ENCODE peak calls at places on chromosomes 11 and 22, in five cellular contexts. M is A549, V is HepG2, Y is H1, J is GM12878. Z is an unnamed sample.

GRCh38 chr11:72930011-72930410 is 115.8 kb downstream of the ATG16L2 start:
- DNase-seq in M (no peak), V (no peak), Y (no peak), J (no peak), Z (no peak)

GRCh38 chr11:134346101-134346975 is 14.6 kb downstream of the GLB1L2 start:
- DNase-seq in M (no peak), V (no peak), Y (no peak), J (no peak), Z (no peak)

GRCh38 chr22:44659140-44659539 is 42.9 kb upstream of the PRR5 start:
- DNase-seq in M (no peak), V (no peak), Y (no peak), J (no peak), Z (no peak)

GRCh38 chr11:40958707-40959106 is 500.7 kb downstream of the LRRC4C start:
- DNase-seq in M (no peak), V (no peak), Y (no peak), J (no peak), Z (no peak)

GRCh38 chr11:57568330-57568766 is 876 bp upstream of the UBE2L6 start:
- DNase-seq in M (no peak), V (peak; percentile 49), Y (peak; percentile 63), J (peak; percentile 51), Z (peak; percentile 85)

GRCh38 chr22:48637231-48637630 is 1190.4 kb downstream of the BRD1 start:
- DNase-seq in M (no peak), V (no peak), Y (no peak), J (no peak), Z (no peak)

GRCh38 chr11:76620471-76620870 is 50.1 kb downstream of the LRRC32 start:
- DNase-seq in M (no peak), V (no peak), Y (no peak), J (no peak), Z (no peak)

GRCh38 chr11:936199-936598 is 10.5 kb downstream of the AP2A2 start:
- DNase-seq in M (no peak), V (peak; percentile 58), Y (no peak), J (no peak), Z (no peak)

GRCh38 chr22:40694409-40694808 is 15.1 kb downstream of the MCHR1 start:
- DNase-seq in M (no peak), V (no peak), Y (no peak), J (no peak), Z (no peak)

GRCh38 chr11:8081591-8082021 is 595 bp downstream of the TUB start:
- DNase-seq in M (peak; percentile 20), V (no peak), Y (no peak), J (no peak), Z (no peak)

GRCh38 chr11:17718510-17718962 is 835 bp upstream of the MYOD1 start:
- DNase-seq in M (no peak), V (no peak), Y (no peak), J (no peak), Z (no peak)

GRCh38 chr11:17719940-17720795 is 797 bp downstream of the MYOD1 start:
- DNase-seq in M (peak; percentile 34), V (no peak), Y (no peak), J (no peak), Z (no peak)

GRCh38 chr11:67646535-67647336 is 3.8 kb downstream of the ACY3 start:
- DNase-seq in M (no peak), V (no peak), Y (no peak), J (peak; percentile 70), Z (no peak)

GRCh38 chr11:66718320-66718971 is 10.6 kb downstream of the SPTBN2 start:
- DNase-seq in M (no peak), V (peak; percentile 39), Y (no peak), J (no peak), Z (no peak)

GRCh38 chr11:38971141-38971540 is 2373.1 kb upstream of the RAG2 start:
- DNase-seq in M (no peak), V (no peak), Y (no peak), J (no peak), Z (no peak)

GRCh38 chr11:107583629-107584195 is 7.2 kb upstream of the ELMOD1 start:
- DNase-seq in M (no peak), V (no peak), Y (no peak), J (no peak), Z (no peak)

GRCh38 chr22:31079095-31079642 is 1.9 kb upstream of the SMTN start:
- DNase-seq in M (no peak), V (peak; percentile 77), Y (no peak), J (no peak), Z (no peak)

GRCh38 chr11:69657456-69657910 is 16.5 kb downstream of the CCND1 start:
- DNase-seq in M (no peak), V (no peak), Y (no peak), J (no peak), Z (no peak)

GRCh38 chr11:104873252-104873651 is 25.0 kb downstream of the CASP12 start:
- DNase-seq in M (no peak), V (no peak), Y (no peak), J (no peak), Z (peak; percentile 11)

GRCh38 chr22:43118953-43119458 is 8.5 kb downstream of the BIK start:
- DNase-seq in M (no peak), V (no peak), Y (no peak), J (peak; percentile 58), Z (no peak)

GRCh38 chr11:2584812-2585565 is 114.8 kb downstream of the KCNQ1OT1 start:
- DNase-seq in M (no peak), V (no peak), Y (no peak), J (no peak), Z (no peak)

GRCh38 chr11:121194731-121195596 is 93.9 kb downstream of the TECTA start:
- DNase-seq in M (peak; percentile 49), V (peak; percentile 59), Y (no peak), J (peak; percentile 31), Z (peak; percentile 62)

GRCh38 chr22:31104869-31105268 is 2.5 kb downstream of the SELENOM start:
- DNase-seq in M (no peak), V (no peak), Y (peak; percentile 68), J (no peak), Z (no peak)

GRCh38 chr11:72685560-72686480 is 11.6 kb upstream of the PDE2A start:
- DNase-seq in M (no peak), V (no peak), Y (no peak), J (no peak), Z (no peak)

GRCh38 chr11:126754850-126755426 is 245.6 kb downstream of the KIRREL3 start:
- DNase-seq in M (no peak), V (no peak), Y (no peak), J (no peak), Z (no peak)

GRCh38 chr22:25843660-25844275 is 101.8 kb downstream of the MYO18B start:
- DNase-seq in M (no peak), V (no peak), Y (no peak), J (no peak), Z (no peak)

GRCh38 chr11:72585762-72586590 is 88.2 kb downstream of the PDE2A start:
- DNase-seq in M (peak; percentile 64), V (peak; percentile 44), Y (no peak), J (peak; percentile 12), Z (peak; percentile 80)

GRCh38 chr22:43007519-43008102 is 7.3 kb downstream of the PACSIN2 start:
- DNase-seq in M (no peak), V (peak; percentile 65), Y (no peak), J (no peak), Z (peak; percentile 88)

GRCh38 chr11:46693597-46694012 is 6.8 kb downstream of the ARHGAP1 start:
- DNase-seq in M (no peak), V (no peak), Y (no peak), J (no peak), Z (no peak)

GRCh38 chr11:133064152-133064877 is 468.0 kb downstream of the OPCML start:
- DNase-seq in M (no peak), V (peak; percentile 16), Y (peak; percentile 67), J (no peak), Z (no peak)

GRCh38 chr11:125609545-125609944 is 15.4 kb upstream of the CHEK1 start:
- DNase-seq in M (no peak), V (no peak), Y (no peak), J (no peak), Z (no peak)

GRCh38 chr11:77560605-77561004 is 29.1 kb upstream of the AQP11 start:
- DNase-seq in M (peak; percentile 43), V (peak; percentile 6), Y (no peak), J (no peak), Z (no peak)

GRCh38 chr11:122754028-122754427 is 84.3 kb upstream of the CRTAM start:
- DNase-seq in M (no peak), V (no peak), Y (no peak), J (no peak), Z (no peak)

GRCh38 chr11:122755409-122755808 is 82.9 kb upstream of the CRTAM start:
- DNase-seq in M (no peak), V (no peak), Y (no peak), J (no peak), Z (peak; percentile 92)

GRCh38 chr11:122756417-122756816 is 81.9 kb upstream of the CRTAM start:
- DNase-seq in M (no peak), V (no peak), Y (no peak), J (no peak), Z (no peak)

GRCh38 chr11:122755941-122756340 is 82.4 kb upstream of the CRTAM start:
- DNase-seq in M (no peak), V (no peak), Y (no peak), J (no peak), Z (no peak)

GRCh38 chr11:122754553-122755322 is 83.6 kb upstream of the CRTAM start:
- DNase-seq in M (no peak), V (peak; percentile 24), Y (peak; percentile 17), J (no peak), Z (peak; percentile 49)
- TF ChIP-seq KDM1A in M (no peak), V (no peak), Y (no peak), J (no peak), Z (no peak)

GRCh38 chr11:122863704-122864326 is 18.7 kb upstream of the JHY start:
- DNase-seq in M (peak; percentile 37), V (no peak), Y (no peak), J (no peak), Z (peak; percentile 31)

GRCh38 chr11:122861631-122862030 is 20.9 kb upstream of the JHY start:
- DNase-seq in M (no peak), V (no peak), Y (no peak), J (no peak), Z (no peak)

GRCh38 chr11:122864386-122864785 is 18.2 kb upstream of the JHY start:
- DNase-seq in M (no peak), V (no peak), Y (no peak), J (no peak), Z (no peak)

GRCh38 chr11:122862091-122862490 is 20.5 kb upstream of the JHY start:
- DNase-seq in M (no peak), V (no peak), Y (no peak), J (no peak), Z (no peak)
- TF ChIP-seq KDM1A in M (no peak), V (no peak), Y (no peak), J (no peak), Z (no peak)

GRCh38 chr11:28879869-28880268 is 771.7 kb downstream of the METTL15 start:
- DNase-seq in M (no peak), V (no peak), Y (no peak), J (no peak), Z (no peak)

GRCh38 chr11:28877366-28877765 is 769.2 kb downstream of the METTL15 start:
- DNase-seq in M (no peak), V (no peak), Y (no peak), J (no peak), Z (no peak)

GRCh38 chr11:28874706-28875105 is 766.5 kb downstream of the METTL15 start:
- DNase-seq in M (no peak), V (no peak), Y (no peak), J (no peak), Z (no peak)

GRCh38 chr11:28878025-28878424 is 769.8 kb downstream of the METTL15 start:
- DNase-seq in M (peak; percentile 60), V (no peak), Y (no peak), J (no peak), Z (no peak)
- TF ChIP-seq KDM1A in M (no peak), V (no peak), Y (no peak), J (no peak), Z (no peak)

GRCh38 chr22:37623075-37624016 is 14.7 kb downstream of the GGA1 start:
- DNase-seq in M (peak; percentile 32), V (peak; percentile 50), Y (no peak), J (no peak), Z (peak; percentile 72)
- TF ChIP-seq KDM1A in M (no peak), V (no peak), Y (no peak), J (no peak), Z (no peak)

Z was measured in K562.